ENCODE peak calls at places on chromosomes 5 and 9, in six cellular contexts. One of them, this sample, is unnamed.

GRCh38 chr9:130934246-130934645 is 4.8 kb downstream of the FIBCD1 start:
- DNase-seq in IMR-90: no peak
- DNase-seq in tibial artery: no peak
- DNase-seq in thoracic aorta: no peak
- DNase-seq in dorsolateral prefrontal cortex: no peak
- DNase-seq in small intestine: no peak
- DNase-seq in this sample: no peak

GRCh38 chr5:132498686-132499271 is 8.2 kb upstream of the IRF1 start:
- DNase-seq in IMR-90: peak; percentile 20
- DNase-seq in tibial artery: peak; percentile 48
- DNase-seq in thoracic aorta: no peak
- DNase-seq in dorsolateral prefrontal cortex: no peak
- DNase-seq in small intestine: no peak
- DNase-seq in this sample: no peak

GRCh38 chr9:95092321-95093072 is 225.0 kb downstream of the FANCC start:
- DNase-seq in IMR-90: peak; percentile 68
- DNase-seq in tibial artery: peak; percentile 85
- DNase-seq in thoracic aorta: no peak
- DNase-seq in dorsolateral prefrontal cortex: no peak
- DNase-seq in small intestine: peak; percentile 59
- DNase-seq in this sample: no peak

GRCh38 chr5:120538149-120538548 is 74.0 kb downstream of the PRR16 start:
- DNase-seq in IMR-90: peak; percentile 90
- DNase-seq in tibial artery: no peak
- DNase-seq in thoracic aorta: no peak
- DNase-seq in dorsolateral prefrontal cortex: no peak
- DNase-seq in small intestine: no peak
- DNase-seq in this sample: no peak

GRCh38 chr5:176353533-176353932 is 8.0 kb downstream of the KIAA1191 start:
- DNase-seq in IMR-90: no peak
- DNase-seq in tibial artery: no peak
- DNase-seq in thoracic aorta: no peak
- DNase-seq in dorsolateral prefrontal cortex: no peak
- DNase-seq in small intestine: no peak
- DNase-seq in this sample: no peak

GRCh38 chr9:3875371-3876132 is 349.8 kb upstream of the RFX3 start:
- DNase-seq in IMR-90: peak; percentile 95
- DNase-seq in tibial artery: no peak
- DNase-seq in thoracic aorta: no peak
- DNase-seq in dorsolateral prefrontal cortex: no peak
- DNase-seq in small intestine: no peak
- DNase-seq in this sample: no peak

GRCh38 chr5:42749020-42749419 is 7.6 kb upstream of the CCDC152 start:
- DNase-seq in IMR-90: peak; percentile 3
- DNase-seq in tibial artery: no peak
- DNase-seq in thoracic aorta: no peak
- DNase-seq in dorsolateral prefrontal cortex: no peak
- DNase-seq in small intestine: no peak
- DNase-seq in this sample: peak; percentile 24

GRCh38 chr9:69028754-69029153 is 6.8 kb upstream of the FXN start:
- DNase-seq in IMR-90: no peak
- DNase-seq in tibial artery: no peak
- DNase-seq in thoracic aorta: no peak
- DNase-seq in dorsolateral prefrontal cortex: no peak
- DNase-seq in small intestine: no peak
- DNase-seq in this sample: peak; percentile 64

GRCh38 chr9:87569008-87569908 is 71.6 kb downstream of the DAPK1 start:
- DNase-seq in IMR-90: no peak
- DNase-seq in tibial artery: no peak
- DNase-seq in thoracic aorta: no peak
- DNase-seq in dorsolateral prefrontal cortex: no peak
- DNase-seq in small intestine: peak; percentile 97
- DNase-seq in this sample: no peak

GRCh38 chr5:135714126-135714894 is 120.2 kb upstream of the SLC25A48 start:
- DNase-seq in IMR-90: no peak
- DNase-seq in tibial artery: no peak
- DNase-seq in thoracic aorta: no peak
- DNase-seq in dorsolateral prefrontal cortex: no peak
- DNase-seq in small intestine: peak; percentile 11
- DNase-seq in this sample: no peak

GRCh38 chr5:74380193-74380592 is 260.3 kb downstream of the ENC1 start:
- DNase-seq in IMR-90: no peak
- DNase-seq in tibial artery: no peak
- DNase-seq in thoracic aorta: no peak
- DNase-seq in dorsolateral prefrontal cortex: no peak
- DNase-seq in small intestine: peak; percentile 38
- DNase-seq in this sample: no peak

GRCh38 chr5:174323878-174324281 is 278.4 kb downstream of the NSG2 start:
- DNase-seq in IMR-90: peak; percentile 58
- DNase-seq in tibial artery: peak; percentile 46
- DNase-seq in thoracic aorta: no peak
- DNase-seq in dorsolateral prefrontal cortex: no peak
- DNase-seq in small intestine: no peak
- DNase-seq in this sample: no peak

GRCh38 chr5:126531543-126532120 is 63.4 kb downstream of the ALDH7A1 start:
- DNase-seq in IMR-90: peak; percentile 62
- DNase-seq in tibial artery: no peak
- DNase-seq in thoracic aorta: no peak
- DNase-seq in dorsolateral prefrontal cortex: no peak
- DNase-seq in small intestine: no peak
- DNase-seq in this sample: no peak

GRCh38 chr5:140351609-140352334 is 5.4 kb upstream of the HBEGF start:
- DNase-seq in IMR-90: peak; percentile 70
- DNase-seq in tibial artery: no peak
- DNase-seq in thoracic aorta: no peak
- DNase-seq in dorsolateral prefrontal cortex: no peak
- DNase-seq in small intestine: peak; percentile 80
- DNase-seq in this sample: peak; percentile 70

GRCh38 chr5:61665939-61666621 is 334.0 kb downstream of the ZSWIM6 start:
- DNase-seq in IMR-90: no peak
- DNase-seq in tibial artery: no peak
- DNase-seq in thoracic aorta: no peak
- DNase-seq in dorsolateral prefrontal cortex: no peak
- DNase-seq in small intestine: no peak
- DNase-seq in this sample: no peak

GRCh38 chr5:32725994-32726659 is 15.0 kb downstream of the NPR3 start:
- DNase-seq in IMR-90: peak; percentile 19
- DNase-seq in tibial artery: no peak
- DNase-seq in thoracic aorta: no peak
- DNase-seq in dorsolateral prefrontal cortex: no peak
- DNase-seq in small intestine: no peak
- DNase-seq in this sample: no peak

GRCh38 chr9:40913096-40913719 is 215.3 kb downstream of the FOXD4L6 start:
- DNase-seq in IMR-90: no peak
- DNase-seq in tibial artery: no peak
- DNase-seq in thoracic aorta: no peak
- DNase-seq in dorsolateral prefrontal cortex: no peak
- DNase-seq in small intestine: no peak
- DNase-seq in this sample: no peak

GRCh38 chr5:57524661-57525060 is 42.0 kb upstream of the ACTBL2 start:
- DNase-seq in IMR-90: no peak
- DNase-seq in tibial artery: no peak
- DNase-seq in thoracic aorta: no peak
- DNase-seq in dorsolateral prefrontal cortex: no peak
- DNase-seq in small intestine: no peak
- DNase-seq in this sample: no peak

GRCh38 chr5:42360061-42360460 is 63.2 kb upstream of the GHR start:
- DNase-seq in IMR-90: peak; percentile 8
- DNase-seq in tibial artery: no peak
- DNase-seq in thoracic aorta: no peak
- DNase-seq in dorsolateral prefrontal cortex: no peak
- DNase-seq in small intestine: no peak
- DNase-seq in this sample: no peak

GRCh38 chr9:26261503-26262330 is 583.5 kb upstream of the TUSC1 start:
- DNase-seq in IMR-90: peak; percentile 87
- DNase-seq in tibial artery: no peak
- DNase-seq in thoracic aorta: no peak
- DNase-seq in dorsolateral prefrontal cortex: no peak
- DNase-seq in small intestine: no peak
- DNase-seq in this sample: no peak

GRCh38 chr5:112830378-112830777 is 30.7 kb upstream of the SRP19 start:
- DNase-seq in IMR-90: no peak
- DNase-seq in tibial artery: no peak
- DNase-seq in thoracic aorta: no peak
- DNase-seq in dorsolateral prefrontal cortex: no peak
- DNase-seq in small intestine: no peak
- DNase-seq in this sample: no peak

GRCh38 chr9:5651246-5651645 is 22.3 kb downstream of the RIC1 start:
- DNase-seq in IMR-90: no peak
- DNase-seq in tibial artery: no peak
- DNase-seq in thoracic aorta: no peak
- DNase-seq in dorsolateral prefrontal cortex: no peak
- DNase-seq in small intestine: no peak
- DNase-seq in this sample: no peak

GRCh38 chr9:89642789-89643188 is 38.0 kb downstream of the GADD45G start:
- DNase-seq in IMR-90: no peak
- DNase-seq in tibial artery: no peak
- DNase-seq in thoracic aorta: no peak
- DNase-seq in dorsolateral prefrontal cortex: no peak
- DNase-seq in small intestine: no peak
- DNase-seq in this sample: no peak

GRCh38 chr5:42423285-42424152 is at the start of gene GHR:
- DNase-seq in IMR-90: peak; percentile 88
- DNase-seq in tibial artery: peak; percentile 91
- DNase-seq in thoracic aorta: peak; percentile 59
- DNase-seq in dorsolateral prefrontal cortex: peak; percentile 69
- DNase-seq in small intestine: peak; percentile 59
- DNase-seq in this sample: peak; percentile 7

GRCh38 chr5:57303985-57304384 is 130.1 kb downstream of the GPBP1 start:
- DNase-seq in IMR-90: no peak
- DNase-seq in tibial artery: no peak
- DNase-seq in thoracic aorta: no peak
- DNase-seq in dorsolateral prefrontal cortex: no peak
- DNase-seq in small intestine: no peak
- DNase-seq in this sample: no peak

GRCh38 chr9:109497193-109498165 is 628 bp downstream of the PTPN3 start:
- DNase-seq in IMR-90: no peak
- DNase-seq in tibial artery: no peak
- DNase-seq in thoracic aorta: no peak
- DNase-seq in dorsolateral prefrontal cortex: no peak
- DNase-seq in small intestine: peak; percentile 70
- DNase-seq in this sample: no peak

GRCh38 chr9:109499631-109500120 is 1.6 kb upstream of the PTPN3 start:
- DNase-seq in IMR-90: no peak
- DNase-seq in tibial artery: peak; percentile 82
- DNase-seq in thoracic aorta: no peak
- DNase-seq in dorsolateral prefrontal cortex: no peak
- DNase-seq in small intestine: peak; percentile 61
- DNase-seq in this sample: no peak

GRCh38 chr9:109500421-109500974 is 2.4 kb upstream of the PTPN3 start:
- DNase-seq in IMR-90: no peak
- DNase-seq in tibial artery: no peak
- DNase-seq in thoracic aorta: no peak
- DNase-seq in dorsolateral prefrontal cortex: no peak
- DNase-seq in small intestine: no peak
- DNase-seq in this sample: no peak

GRCh38 chr9:109499061-109499630 is 1.0 kb upstream of the PTPN3 start:
- DNase-seq in IMR-90: no peak
- DNase-seq in tibial artery: no peak
- DNase-seq in thoracic aorta: no peak
- DNase-seq in dorsolateral prefrontal cortex: no peak
- DNase-seq in small intestine: peak; percentile 5
- DNase-seq in this sample: no peak

DNA sequence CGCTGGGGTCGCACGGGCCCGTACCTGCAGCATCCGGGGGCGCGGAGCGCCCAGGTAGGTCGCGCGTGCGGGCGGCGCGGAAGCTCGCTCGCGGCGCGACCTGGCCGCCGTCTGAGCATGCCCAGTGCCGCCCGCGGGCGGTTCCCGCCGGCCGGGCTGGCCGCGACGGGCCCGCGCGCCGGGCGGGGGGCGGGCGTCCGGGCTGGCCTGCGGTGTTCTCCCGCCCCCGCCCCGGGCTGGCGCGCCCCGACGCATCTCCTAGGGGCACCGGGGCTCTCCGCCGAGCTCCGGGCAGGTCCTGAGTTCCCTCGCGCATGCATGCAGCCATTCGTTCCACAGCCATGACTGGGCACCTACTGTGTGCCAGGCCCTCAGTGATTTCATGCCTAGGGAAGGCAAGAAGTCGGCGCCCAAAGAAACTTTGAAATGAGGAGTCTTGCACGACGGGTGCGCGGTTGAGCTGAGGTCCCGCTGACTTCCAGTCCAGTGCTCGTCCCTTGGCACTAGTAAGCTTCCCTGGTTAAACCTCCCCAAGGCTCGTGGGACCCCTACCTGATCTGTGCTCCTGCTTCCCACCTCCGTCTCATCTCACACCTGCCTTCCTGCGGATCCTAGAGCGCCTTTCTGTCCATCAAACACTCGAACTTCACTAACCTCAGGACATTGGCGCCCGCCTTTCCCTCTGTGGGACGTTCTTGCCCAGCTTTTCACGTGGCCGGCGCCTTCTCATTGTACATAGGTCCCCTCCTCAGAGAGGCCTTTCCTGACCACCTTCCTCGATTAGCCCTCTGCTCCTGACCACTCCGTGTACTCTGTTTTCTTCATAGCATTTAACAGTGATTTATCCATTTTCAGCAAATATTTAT is at the start of gene PTPN3:
- DNase-seq in IMR-90: no peak
- DNase-seq in tibial artery: peak; percentile 73
- DNase-seq in thoracic aorta: no peak
- DNase-seq in dorsolateral prefrontal cortex: no peak
- DNase-seq in small intestine: peak; percentile 33
- DNase-seq in this sample: no peak
- H3K4me3 ChIP-seq in IMR-90: peak within 1 kb of the TSS; percentile 64
- H3K4me3 ChIP-seq in tibial artery: peak within 1 kb of the TSS; percentile 66
- H3K4me3 ChIP-seq in thoracic aorta: peak within 1 kb of the TSS; percentile 80
- H3K4me3 ChIP-seq in dorsolateral prefrontal cortex: peak within 1 kb of the TSS; percentile 41
- H3K4me3 ChIP-seq in small intestine: peak within 1 kb of the TSS; percentile 75
- H3K4me3 ChIP-seq in this sample: no peak within 1 kb of the TSS

GRCh38 chr5:19554524-19554923 is 433.5 kb downstream of the CDH18 start:
- DNase-seq in IMR-90: no peak
- DNase-seq in tibial artery: no peak
- DNase-seq in thoracic aorta: no peak
- DNase-seq in dorsolateral prefrontal cortex: no peak
- DNase-seq in small intestine: no peak
- DNase-seq in this sample: no peak
- H3K4me3 ChIP-seq in IMR-90: no peak overlapping the region
- H3K4me3 ChIP-seq in tibial artery: no peak overlapping the region
- H3K4me3 ChIP-seq in thoracic aorta: no peak overlapping the region
- H3K4me3 ChIP-seq in dorsolateral prefrontal cortex: no peak overlapping the region
- H3K4me3 ChIP-seq in small intestine: no peak overlapping the region
- H3K4me3 ChIP-seq in this sample: no peak overlapping the region

GRCh38 chr5:88836195-88836838 is 46.7 kb downstream of the MEF2C start:
- DNase-seq in IMR-90: peak; percentile 19
- DNase-seq in tibial artery: no peak
- DNase-seq in thoracic aorta: no peak
- DNase-seq in dorsolateral prefrontal cortex: no peak
- DNase-seq in small intestine: peak; percentile 5
- DNase-seq in this sample: no peak
- H3K4me3 ChIP-seq in IMR-90: no peak overlapping the region
- H3K4me3 ChIP-seq in tibial artery: peak overlapping the region; percentile 47
- H3K4me3 ChIP-seq in thoracic aorta: peak overlapping the region; percentile 68
- H3K4me3 ChIP-seq in dorsolateral prefrontal cortex: peak overlapping the region; percentile 3
- H3K4me3 ChIP-seq in small intestine: no peak overlapping the region
- H3K4me3 ChIP-seq in this sample: no peak overlapping the region

DNA sequence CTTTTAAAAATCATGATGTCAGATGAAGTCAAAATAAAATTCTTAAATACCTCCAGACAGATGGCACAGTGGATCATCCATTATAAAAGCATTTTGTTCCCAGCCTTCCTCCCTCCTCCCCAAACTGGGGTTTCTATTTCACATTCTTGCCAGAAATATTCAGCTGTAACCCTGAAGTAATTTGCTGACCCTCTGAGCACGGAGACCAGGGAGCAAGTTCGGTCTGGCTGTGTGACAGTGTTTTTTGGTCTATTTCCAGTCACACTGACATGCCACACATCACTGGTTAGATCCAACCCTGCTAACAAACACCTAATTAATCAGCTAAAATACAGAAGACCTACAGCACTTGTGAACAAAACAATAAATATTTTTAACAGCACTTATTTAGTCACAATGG is 126.2 kb upstream of the DMRT1 start:
- DNase-seq in IMR-90: no peak
- DNase-seq in tibial artery: no peak
- DNase-seq in thoracic aorta: no peak
- DNase-seq in dorsolateral prefrontal cortex: no peak
- DNase-seq in small intestine: no peak
- DNase-seq in this sample: no peak
- H3K4me3 ChIP-seq in IMR-90: no peak overlapping the region
- H3K4me3 ChIP-seq in tibial artery: peak overlapping the region; percentile 43
- H3K4me3 ChIP-seq in thoracic aorta: peak overlapping the region; percentile 66
- H3K4me3 ChIP-seq in dorsolateral prefrontal cortex: peak overlapping the region; percentile 23
- H3K4me3 ChIP-seq in small intestine: no peak overlapping the region
- H3K4me3 ChIP-seq in this sample: no peak overlapping the region

This sample was measured in CD4-positive, alpha-beta memory T cell.